ENCODE peak calls at places on chromosomes 7 and 10, in ten cellular contexts. One of them, this sample, is unnamed.

GRCh38 chr7:43906327-43907010 is at the start of gene URGCP:
- DNase-seq in brain microvascular endothelial cell: no peak
- DNase-seq in lower leg skin: peak; percentile 87
- DNase-seq in astrocyte of the spinal cord: peak; percentile 15
- DNase-seq in suprapubic skin: no peak
- DNase-seq in AG10803: peak; percentile 36
- DNase-seq in ovary: peak; percentile 67
- DNase-seq in esophagus squamous epithelium: no peak
- DNase-seq in left ventricle myocardium inferior: peak; percentile 59
- DNase-seq in transverse colon: peak; percentile 57
- DNase-seq in this sample: peak; percentile 39

GRCh38 chr10:52566471-52567246 is 205.9 kb downstream of the MBL2 start:
- DNase-seq in transverse colon: no peak
- DNase-seq in ovary: no peak
- DNase-seq in suprapubic skin: no peak
- DNase-seq in left ventricle myocardium inferior: no peak
- DNase-seq in AG10803: peak; percentile 71
- DNase-seq in brain microvascular endothelial cell: peak; percentile 58
- DNase-seq in astrocyte of the spinal cord: peak; percentile 76
- DNase-seq in lower leg skin: no peak
- DNase-seq in esophagus squamous epithelium: no peak
- DNase-seq in this sample: no peak

GRCh38 chr10:9379183-9379582 is 1324.7 kb downstream of the GATA3 start:
- DNase-seq in AG10803: no peak
- DNase-seq in left ventricle myocardium inferior: no peak
- DNase-seq in astrocyte of the spinal cord: no peak
- DNase-seq in esophagus squamous epithelium: no peak
- DNase-seq in lower leg skin: no peak
- DNase-seq in ovary: no peak
- DNase-seq in suprapubic skin: no peak
- DNase-seq in brain microvascular endothelial cell: no peak
- DNase-seq in transverse colon: no peak
- DNase-seq in this sample: no peak

GRCh38 chr7:149720372-149721083 is 52.9 kb downstream of the ZNF467 start:
- DNase-seq in ovary: no peak
- DNase-seq in lower leg skin: peak; percentile 80
- DNase-seq in brain microvascular endothelial cell: no peak
- DNase-seq in esophagus squamous epithelium: no peak
- DNase-seq in transverse colon: no peak
- DNase-seq in AG10803: no peak
- DNase-seq in suprapubic skin: peak; percentile 77
- DNase-seq in astrocyte of the spinal cord: no peak
- DNase-seq in left ventricle myocardium inferior: peak; percentile 90
- DNase-seq in this sample: peak; percentile 94

GRCh38 chr10:96743988-96744585 is 23.8 kb upstream of the PIK3AP1 start:
- DNase-seq in brain microvascular endothelial cell: peak; percentile 10
- DNase-seq in left ventricle myocardium inferior: no peak
- DNase-seq in lower leg skin: peak; percentile 62
- DNase-seq in suprapubic skin: peak; percentile 7
- DNase-seq in astrocyte of the spinal cord: peak; percentile 18
- DNase-seq in esophagus squamous epithelium: no peak
- DNase-seq in ovary: peak; percentile 31
- DNase-seq in AG10803: peak; percentile 11
- DNase-seq in transverse colon: no peak
- DNase-seq in this sample: no peak

GRCh38 chr7:152527610-152528032 is 91.8 kb upstream of the KMT2C start:
- DNase-seq in lower leg skin: no peak
- DNase-seq in AG10803: peak; percentile 34
- DNase-seq in esophagus squamous epithelium: no peak
- DNase-seq in transverse colon: no peak
- DNase-seq in ovary: no peak
- DNase-seq in brain microvascular endothelial cell: no peak
- DNase-seq in left ventricle myocardium inferior: no peak
- DNase-seq in suprapubic skin: no peak
- DNase-seq in astrocyte of the spinal cord: no peak
- DNase-seq in this sample: no peak

GRCh38 chr7:84950836-84951235 is 236.0 kb downstream of the SEMA3D start:
- DNase-seq in lower leg skin: no peak
- DNase-seq in suprapubic skin: no peak
- DNase-seq in brain microvascular endothelial cell: peak; percentile 42
- DNase-seq in astrocyte of the spinal cord: peak; percentile 22
- DNase-seq in transverse colon: no peak
- DNase-seq in ovary: no peak
- DNase-seq in esophagus squamous epithelium: no peak
- DNase-seq in left ventricle myocardium inferior: no peak
- DNase-seq in AG10803: no peak
- DNase-seq in this sample: no peak

GRCh38 chr10:100826983-100827818 is 81.8 kb downstream of the PAX2 start:
- DNase-seq in ovary: no peak
- DNase-seq in suprapubic skin: peak; percentile 75
- DNase-seq in brain microvascular endothelial cell: no peak
- DNase-seq in esophagus squamous epithelium: no peak
- DNase-seq in astrocyte of the spinal cord: no peak
- DNase-seq in AG10803: no peak
- DNase-seq in lower leg skin: no peak
- DNase-seq in transverse colon: peak; percentile 23
- DNase-seq in left ventricle myocardium inferior: no peak
- DNase-seq in this sample: peak; percentile 55

GRCh38 chr7:42285383-42285824 is 48.4 kb upstream of the GLI3 start:
- DNase-seq in transverse colon: no peak
- DNase-seq in ovary: no peak
- DNase-seq in astrocyte of the spinal cord: no peak
- DNase-seq in left ventricle myocardium inferior: no peak
- DNase-seq in esophagus squamous epithelium: no peak
- DNase-seq in lower leg skin: no peak
- DNase-seq in AG10803: no peak
- DNase-seq in suprapubic skin: no peak
- DNase-seq in brain microvascular endothelial cell: no peak
- DNase-seq in this sample: no peak

GRCh38 chr7:102864958-102865357 is 47.8 kb upstream of the LRRC17 start:
- DNase-seq in astrocyte of the spinal cord: no peak
- DNase-seq in left ventricle myocardium inferior: no peak
- DNase-seq in transverse colon: no peak
- DNase-seq in brain microvascular endothelial cell: no peak
- DNase-seq in esophagus squamous epithelium: no peak
- DNase-seq in lower leg skin: no peak
- DNase-seq in AG10803: no peak
- DNase-seq in suprapubic skin: no peak
- DNase-seq in ovary: no peak
- DNase-seq in this sample: no peak

GRCh38 chr7:99829520-99830160 is 1.8 kb downstream of the CYP3A43 start:
- DNase-seq in transverse colon: no peak
- DNase-seq in left ventricle myocardium inferior: no peak
- DNase-seq in ovary: no peak
- DNase-seq in suprapubic skin: no peak
- DNase-seq in brain microvascular endothelial cell: no peak
- DNase-seq in esophagus squamous epithelium: no peak
- DNase-seq in lower leg skin: no peak
- DNase-seq in AG10803: no peak
- DNase-seq in astrocyte of the spinal cord: no peak
- DNase-seq in this sample: no peak

GRCh38 chr7:151088856-151089699 is 2.8 kb downstream of the AGAP3 start:
- DNase-seq in lower leg skin: peak; percentile 97
- DNase-seq in brain microvascular endothelial cell: peak; percentile 41
- DNase-seq in left ventricle myocardium inferior: peak; percentile 69
- DNase-seq in esophagus squamous epithelium: peak; percentile 17
- DNase-seq in suprapubic skin: peak; percentile 92
- DNase-seq in ovary: peak; percentile 66
- DNase-seq in transverse colon: peak; percentile 62
- DNase-seq in AG10803: peak; percentile 69
- DNase-seq in astrocyte of the spinal cord: peak; percentile 62
- DNase-seq in this sample: peak; percentile 73

GRCh38 chr10:12723240-12723639 is 278.3 kb downstream of the CCDC3 start:
- DNase-seq in suprapubic skin: no peak
- DNase-seq in brain microvascular endothelial cell: no peak
- DNase-seq in lower leg skin: no peak
- DNase-seq in esophagus squamous epithelium: no peak
- DNase-seq in astrocyte of the spinal cord: no peak
- DNase-seq in AG10803: no peak
- DNase-seq in left ventricle myocardium inferior: no peak
- DNase-seq in transverse colon: no peak
- DNase-seq in ovary: no peak
- DNase-seq in this sample: no peak

GRCh38 chr10:61110936-61111335 is 167.0 kb upstream of the RHOBTB1 start:
- DNase-seq in lower leg skin: no peak
- DNase-seq in suprapubic skin: no peak
- DNase-seq in brain microvascular endothelial cell: peak; percentile 6
- DNase-seq in esophagus squamous epithelium: no peak
- DNase-seq in transverse colon: no peak
- DNase-seq in astrocyte of the spinal cord: no peak
- DNase-seq in AG10803: no peak
- DNase-seq in left ventricle myocardium inferior: no peak
- DNase-seq in ovary: no peak
- DNase-seq in this sample: no peak

GRCh38 chr7:158321056-158321700 is 266.4 kb downstream of the PTPRN2 start:
- DNase-seq in esophagus squamous epithelium: no peak
- DNase-seq in ovary: no peak
- DNase-seq in astrocyte of the spinal cord: no peak
- DNase-seq in transverse colon: no peak
- DNase-seq in lower leg skin: no peak
- DNase-seq in left ventricle myocardium inferior: no peak
- DNase-seq in brain microvascular endothelial cell: no peak
- DNase-seq in suprapubic skin: no peak
- DNase-seq in AG10803: no peak
- DNase-seq in this sample: no peak

GRCh38 chr7:5557920-5558401 is 134.3 kb upstream of the TNRC18 start:
- DNase-seq in esophagus squamous epithelium: no peak
- DNase-seq in brain microvascular endothelial cell: no peak
- DNase-seq in lower leg skin: peak; percentile 93
- DNase-seq in left ventricle myocardium inferior: peak; percentile 85
- DNase-seq in transverse colon: peak; percentile 67
- DNase-seq in ovary: peak; percentile 61
- DNase-seq in AG10803: peak; percentile 47
- DNase-seq in suprapubic skin: peak; percentile 83
- DNase-seq in astrocyte of the spinal cord: no peak
- DNase-seq in this sample: peak; percentile 71

DNA sequence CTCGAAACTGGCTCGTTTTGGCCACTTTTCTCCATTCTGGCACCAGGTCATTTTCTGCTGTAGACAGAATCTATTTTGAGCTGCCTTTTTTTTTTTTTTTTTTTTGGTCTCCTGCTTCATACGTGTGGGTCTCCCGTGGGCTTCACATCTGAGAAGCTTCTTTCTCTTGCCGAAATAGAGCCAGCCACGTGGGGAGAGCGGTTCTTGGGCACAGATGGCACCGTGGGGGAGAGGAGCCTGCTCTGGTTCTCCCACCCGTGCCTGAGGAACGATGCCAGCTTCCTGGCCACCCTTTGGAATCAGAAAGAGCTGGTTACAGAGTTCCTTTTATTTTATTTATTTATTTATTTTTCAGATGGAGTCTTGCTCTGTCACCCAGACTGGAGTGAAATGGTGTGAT is 48.7 kb upstream of the OCM2 start:
- DNase-seq in ovary: no peak
- DNase-seq in esophagus squamous epithelium: no peak
- DNase-seq in brain microvascular endothelial cell: no peak
- DNase-seq in astrocyte of the spinal cord: no peak
- DNase-seq in transverse colon: no peak
- DNase-seq in left ventricle myocardium inferior: no peak
- DNase-seq in suprapubic skin: no peak
- DNase-seq in AG10803: no peak
- DNase-seq in lower leg skin: no peak
- DNase-seq in this sample: peak; percentile 76
- H3K4me3 ChIP-seq in ovary: no peak overlapping the region
- H3K4me3 ChIP-seq in esophagus squamous epithelium: no peak overlapping the region
- H3K4me3 ChIP-seq in brain microvascular endothelial cell: no peak overlapping the region
- H3K4me3 ChIP-seq in astrocyte of the spinal cord: no peak overlapping the region
- H3K4me3 ChIP-seq in transverse colon: no peak overlapping the region
- H3K4me3 ChIP-seq in left ventricle myocardium inferior: no peak overlapping the region
- H3K4me3 ChIP-seq in suprapubic skin: no peak overlapping the region
- H3K4me3 ChIP-seq in AG10803: no peak overlapping the region
- H3K4me3 ChIP-seq in lower leg skin: no peak overlapping the region
- H3K4me3 ChIP-seq in this sample: no peak overlapping the region

GRCh38 chr7:119999743-120000475 is 273.1 kb upstream of the KCND2 start:
- DNase-seq in left ventricle myocardium inferior: no peak
- DNase-seq in ovary: no peak
- DNase-seq in suprapubic skin: no peak
- DNase-seq in esophagus squamous epithelium: no peak
- DNase-seq in transverse colon: no peak
- DNase-seq in lower leg skin: no peak
- DNase-seq in AG10803: no peak
- DNase-seq in astrocyte of the spinal cord: peak; percentile 26
- DNase-seq in brain microvascular endothelial cell: peak; percentile 57
- DNase-seq in this sample: no peak
- TF ChIP-seq CTCF in left ventricle myocardium inferior: no peak
- TF ChIP-seq CTCF in ovary: no peak
- TF ChIP-seq CTCF in suprapubic skin: no peak
- TF ChIP-seq CTCF in esophagus squamous epithelium: no peak
- TF ChIP-seq CTCF in transverse colon: no peak
- TF ChIP-seq CTCF in lower leg skin: no peak
- TF ChIP-seq CTCF in AG10803: no peak
- TF ChIP-seq CTCF in astrocyte of the spinal cord: no peak
- TF ChIP-seq CTCF in brain microvascular endothelial cell: peak; percentile 41
- TF ChIP-seq CTCF in this sample: no peak

GRCh38 chr10:122323188-122323587 is 51.3 kb upstream of the PLEKHA1 start:
- DNase-seq in astrocyte of the spinal cord: no peak
- DNase-seq in esophagus squamous epithelium: no peak
- DNase-seq in lower leg skin: no peak
- DNase-seq in AG10803: no peak
- DNase-seq in transverse colon: no peak
- DNase-seq in suprapubic skin: no peak
- DNase-seq in brain microvascular endothelial cell: no peak
- DNase-seq in left ventricle myocardium inferior: no peak
- DNase-seq in ovary: no peak
- DNase-seq in this sample: no peak
- H3K4me3 ChIP-seq in astrocyte of the spinal cord: no peak overlapping the region
- H3K4me3 ChIP-seq in esophagus squamous epithelium: no peak overlapping the region
- H3K4me3 ChIP-seq in lower leg skin: no peak overlapping the region
- H3K4me3 ChIP-seq in AG10803: no peak overlapping the region
- H3K4me3 ChIP-seq in transverse colon: no peak overlapping the region
- H3K4me3 ChIP-seq in suprapubic skin: no peak overlapping the region
- H3K4me3 ChIP-seq in brain microvascular endothelial cell: no peak overlapping the region
- H3K4me3 ChIP-seq in left ventricle myocardium inferior: no peak overlapping the region
- H3K4me3 ChIP-seq in ovary: no peak overlapping the region
- H3K4me3 ChIP-seq in this sample: no peak overlapping the region

DNA sequence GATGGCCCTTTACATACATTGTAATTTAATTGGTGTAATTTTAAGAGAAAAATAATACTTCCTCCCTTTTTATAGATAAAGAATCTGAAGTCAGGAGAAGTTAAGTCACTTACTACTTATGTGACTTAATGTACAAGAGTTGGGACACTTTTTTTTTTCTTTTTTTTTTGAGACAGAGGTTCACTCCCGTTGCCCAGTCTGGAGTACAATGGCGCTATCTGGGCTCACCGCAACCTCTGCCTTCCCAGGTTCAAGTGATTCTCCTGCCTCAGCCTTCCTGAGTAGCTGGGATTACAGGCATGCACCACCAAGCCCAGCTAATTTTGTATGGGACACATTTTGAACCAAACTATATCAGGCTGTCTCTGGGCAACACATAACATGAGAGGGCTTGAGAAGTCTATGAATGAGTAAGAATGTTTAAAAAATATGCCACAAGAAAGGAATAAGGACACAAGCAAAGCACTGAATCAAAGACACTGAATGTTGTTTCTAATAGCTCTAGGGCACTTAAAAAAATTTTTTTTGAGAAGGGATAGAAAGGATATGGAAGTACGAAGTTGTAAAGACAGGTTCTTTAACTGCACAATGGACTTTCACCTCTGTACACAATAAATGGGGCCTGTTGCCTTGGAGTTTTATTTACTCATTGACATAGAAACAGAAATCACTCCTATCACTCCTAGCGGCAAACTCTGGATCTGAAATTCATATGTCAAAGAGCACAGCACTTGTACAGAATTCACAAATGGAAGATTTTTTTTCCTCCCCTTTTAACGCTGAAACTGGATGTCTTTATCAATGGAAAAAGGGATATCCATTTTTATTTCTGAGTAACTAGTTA is 18.5 kb downstream of the NT5C3A start:
- DNase-seq in astrocyte of the spinal cord: no peak
- DNase-seq in suprapubic skin: no peak
- DNase-seq in left ventricle myocardium inferior: no peak
- DNase-seq in AG10803: no peak
- DNase-seq in lower leg skin: no peak
- DNase-seq in brain microvascular endothelial cell: no peak
- DNase-seq in transverse colon: no peak
- DNase-seq in esophagus squamous epithelium: no peak
- DNase-seq in ovary: no peak
- DNase-seq in this sample: no peak
- TF ChIP-seq CTCF in astrocyte of the spinal cord: no peak
- TF ChIP-seq CTCF in suprapubic skin: no peak
- TF ChIP-seq CTCF in left ventricle myocardium inferior: peak; percentile 51
- TF ChIP-seq CTCF in AG10803: peak; percentile 12
- TF ChIP-seq CTCF in lower leg skin: no peak
- TF ChIP-seq CTCF in brain microvascular endothelial cell: no peak
- TF ChIP-seq CTCF in transverse colon: peak; percentile 79
- TF ChIP-seq CTCF in esophagus squamous epithelium: no peak
- TF ChIP-seq CTCF in ovary: no peak
- TF ChIP-seq CTCF in this sample: peak; percentile 9

This sample was measured in testis.